ENCODE peak calls at places on chromosomes 1 and 21, in seven cellular contexts. Q, Y, H, P, E, D and B are unnamed samples.
A peak's percentile ranks its signal among the peaks of the same experiment; 100 is the strongest.

GRCh38 chr1:221998186-221998612 is 256.3 kb upstream of the DUSP10 start:
- DNase-seq in E (peak; percentile 24), Y (no peak), D (peak; percentile 49), P (no peak), Q (peak; percentile 49), H (no peak), B (no peak)

GRCh38 chr1:34975312-34975711 is 9.8 kb downstream of the TMEM35B start:
- DNase-seq in H (no peak), P (no peak), Y (no peak), Q (peak; percentile 12), D (no peak), E (peak; percentile 61), B (no peak)

GRCh38 chr1:30186586-30186985 is 536.8 kb downstream of the MATN1 start:
- DNase-seq in Q (no peak), P (no peak), D (no peak), E (no peak), Y (no peak), H (no peak), B (no peak)

GRCh38 chr1:246165826-246166709 is 341.0 kb downstream of the SMYD3 start:
- DNase-seq in P (no peak), Q (no peak), E (no peak), H (no peak), D (no peak), Y (no peak), B (peak; percentile 14)

GRCh38 chr21:26555554-26555953 is 17.5 kb downstream of the CYYR1 start:
- DNase-seq in Q (no peak), E (no peak), D (no peak), P (no peak), H (no peak), Y (no peak), B (no peak)

GRCh38 chr1:4175566-4176405 is 275.7 kb upstream of the C1orf174 start:
- DNase-seq in H (no peak), D (no peak), P (no peak), E (no peak), Q (no peak), Y (no peak), B (no peak)

GRCh38 chr1:3409737-3410434 is 44.6 kb upstream of the ARHGEF16 start:
- DNase-seq in Q (peak; percentile 23), E (peak; percentile 52), Y (no peak), P (peak; percentile 44), D (peak; percentile 1), H (no peak), B (no peak)

GRCh38 chr21:31795992-31796391 is 64.1 kb upstream of the SCAF4 start:
- DNase-seq in Y (no peak), D (no peak), H (no peak), E (no peak), Q (no peak), P (no peak), B (peak; percentile 95)

GRCh38 chr1:204970897-204971296 is 72.1 kb upstream of the CNTN2 start:
- DNase-seq in Y (no peak), D (no peak), Q (no peak), P (no peak), H (no peak), E (no peak), B (no peak)

GRCh38 chr1:179121159-179121938 is 39.5 kb downstream of the TOR3A start:
- DNase-seq in E (peak; percentile 55), Y (no peak), H (no peak), D (peak; percentile 66), Q (peak; percentile 62), P (no peak), B (peak; percentile 63)

GRCh38 chr1:19737413-19737812 is 62.3 kb downstream of the TMCO4 start:
- DNase-seq in Y (no peak), E (no peak), H (no peak), P (no peak), D (no peak), Q (no peak), B (peak; percentile 49)

GRCh38 chr1:189431437-189431836 is 1046.2 kb downstream of the BRINP3 start:
- DNase-seq in E (peak; percentile 2), D (no peak), Q (peak; percentile 18), Y (no peak), H (no peak), P (no peak), B (no peak)

GRCh38 chr1:197178998-197179397 is 32.5 kb upstream of the ASPM start:
- DNase-seq in Q (peak; percentile 74), E (no peak), D (peak; percentile 71), P (no peak), H (no peak), Y (no peak), B (peak; percentile 5)

GRCh38 chr1:90122679-90123340 is 127.9 kb downstream of the ZNF326 start:
- DNase-seq in Y (no peak), D (no peak), P (no peak), H (no peak), Q (no peak), E (no peak), B (no peak)

GRCh38 chr1:200073286-200073637 is 45.8 kb downstream of the NR5A2 start:
- DNase-seq in Q (no peak), D (no peak), Y (no peak), E (no peak), P (no peak), H (no peak), B (no peak)

GRCh38 chr1:200075938-200076546 is 48.5 kb downstream of the NR5A2 start:
- DNase-seq in D (peak; percentile 81), Y (no peak), Q (peak; percentile 79), H (no peak), P (no peak), E (peak; percentile 72), B (peak; percentile 14)

GRCh38 chr1:200079576-200079975 is 52.1 kb downstream of the NR5A2 start:
- DNase-seq in P (no peak), H (no peak), E (no peak), D (no peak), Y (no peak), Q (no peak), B (no peak)

GRCh38 chr1:200072636-200073285 is 45.3 kb downstream of the NR5A2 start:
- DNase-seq in Y (no peak), P (no peak), E (no peak), D (peak; percentile 8), H (no peak), Q (no peak), B (no peak)

GRCh38 chr1:200075522-200075921 is 48.0 kb downstream of the NR5A2 start:
- DNase-seq in H (no peak), P (no peak), Q (no peak), Y (no peak), D (peak; percentile 6), E (peak; percentile 47), B (no peak)
- H3K4me2 ChIP-seq in H (peak overlapping the region; percentile 21), P (no peak overlapping the region), Q (no peak overlapping the region), Y (no peak overlapping the region), D (no peak overlapping the region), E (no peak overlapping the region), B (no peak overlapping the region)

GRCh38 chr21:45467221-45467779 is 62.3 kb downstream of the COL18A1 start:
- DNase-seq in P (no peak), Y (no peak), Q (no peak), H (no peak), E (no peak), D (no peak), B (no peak)

GRCh38 chr21:45469273-45470086 is 64.5 kb downstream of the COL18A1 start:
- DNase-seq in Q (no peak), H (no peak), D (no peak), Y (peak; percentile 78), P (no peak), E (no peak), B (no peak)

GRCh38 chr21:45466330-45467220 is 61.6 kb downstream of the COL18A1 start:
- DNase-seq in P (no peak), H (no peak), D (no peak), Y (no peak), E (no peak), Q (no peak), B (no peak)

GRCh38 chr21:45468971-45469272 is 64.0 kb downstream of the COL18A1 start:
- DNase-seq in D (no peak), Q (no peak), H (no peak), Y (no peak), P (no peak), E (no peak), B (no peak)

DNA sequence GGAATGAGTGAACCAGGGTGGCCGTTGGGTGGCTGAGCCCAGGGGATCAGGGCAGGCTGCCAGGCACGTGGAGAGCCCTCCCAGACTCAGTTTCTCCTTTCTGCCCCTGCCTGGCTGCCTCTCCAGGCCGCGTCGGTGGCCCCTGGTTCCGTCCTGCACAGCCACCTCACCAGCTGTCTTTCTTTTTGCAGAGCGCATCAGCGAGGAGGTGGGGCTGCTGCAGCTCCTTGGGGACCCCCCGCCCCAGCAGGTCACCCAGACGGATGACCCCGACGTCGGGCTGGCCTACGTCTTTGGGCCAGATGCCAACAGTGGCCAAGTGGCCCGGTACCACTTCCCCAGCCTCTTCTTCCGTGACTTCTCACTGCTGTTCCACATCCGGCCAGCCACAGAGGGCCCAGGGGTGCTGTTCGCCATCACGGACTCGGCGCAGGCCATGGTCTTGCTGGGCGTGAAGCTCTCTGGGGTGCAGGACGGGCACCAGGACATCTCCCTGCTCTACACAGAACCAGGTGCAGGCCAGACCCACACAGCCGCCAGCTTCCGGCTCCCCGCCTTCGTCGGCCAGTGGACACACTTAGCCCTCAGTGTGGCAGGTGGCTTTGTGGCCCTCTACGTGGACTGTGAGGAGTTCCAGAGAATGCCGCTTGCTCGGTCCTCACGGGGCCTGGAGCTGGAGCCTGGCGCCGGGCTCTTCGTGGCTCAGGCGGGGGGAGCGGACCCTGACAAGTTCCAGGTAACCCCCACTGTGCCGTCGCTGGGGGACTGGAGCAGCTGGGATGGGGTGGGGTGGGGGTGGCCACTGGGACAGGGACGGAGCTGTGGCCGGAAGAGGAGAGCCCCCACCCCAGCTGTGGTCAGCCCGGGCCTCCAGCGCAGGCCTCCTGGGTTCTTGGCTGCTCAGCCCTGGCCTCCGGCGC is 63.3 kb downstream of the COL18A1 start:
- DNase-seq in Q (no peak), H (no peak), P (no peak), Y (no peak), E (no peak), D (no peak), B (no peak)
- H3K18ac ChIP-seq in Q (no peak overlapping the region), H (no peak overlapping the region), P (no peak overlapping the region), Y (peak overlapping the region; percentile 91), E (no peak overlapping the region), D (no peak overlapping the region), B (no peak overlapping the region)

DNA sequence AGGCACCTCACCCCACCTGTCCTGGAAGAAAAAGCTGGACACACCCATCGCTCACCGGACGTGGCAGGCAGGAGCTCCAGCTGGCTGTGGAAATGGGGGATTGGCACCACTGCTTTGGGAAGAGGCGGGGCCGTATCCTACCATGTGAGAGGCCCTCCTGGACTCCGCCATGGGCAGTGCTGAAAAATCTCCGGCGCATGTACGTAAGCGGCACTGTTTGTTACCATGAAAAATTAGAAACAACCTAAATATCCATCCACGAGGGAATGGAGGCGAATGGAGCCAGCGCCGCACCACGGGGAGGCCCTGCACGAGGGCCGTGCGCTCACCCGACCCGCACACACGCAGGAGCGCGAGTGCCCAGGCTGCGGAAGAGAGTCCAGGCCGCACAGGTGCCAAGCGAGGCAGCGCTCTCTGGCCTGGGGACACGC is 3.1 kb downstream of the KRTAP10-8 start:
- DNase-seq in P (peak; percentile 19), Y (no peak), H (no peak), Q (no peak), E (no peak), D (no peak), B (no peak)
- H3K4me2 ChIP-seq in P (no peak overlapping the region), Y (no peak overlapping the region), H (no peak overlapping the region), Q (no peak overlapping the region), E (no peak overlapping the region), D (no peak overlapping the region), B (no peak overlapping the region)

GRCh38 chr1:41592451-41593125 is 108.1 kb upstream of the EDN2 start:
- DNase-seq in H (no peak), Y (no peak), Q (no peak), P (no peak), E (no peak), D (no peak), B (no peak)
- H3K18ac ChIP-seq in H (no peak overlapping the region), Y (no peak overlapping the region), Q (no peak overlapping the region), P (no peak overlapping the region), E (no peak overlapping the region), D (no peak overlapping the region), B (no peak overlapping the region)